ENCODE peak calls at places on chromosomes 5 and 9, in six cellular contexts. G is nucleus accumbens, C is AG08396, M is NCI-H460, E is M059J, Z is posterior cingulate gyrus. S is an unnamed sample.

GRCh38 chr5:148482697-148483462 is 99.1 kb downstream of the FBXO38 start:
- DNase-seq in G (no peak), C (peak), M (peak), Z (peak), E (peak), S (no peak)

GRCh38 chr5:16889972-16890519 is 46.0 kb downstream of the MYO10 start:
- DNase-seq in M (peak), E (peak), Z (no peak), G (no peak), C (no peak), S (no peak)

GRCh38 chr5:67732471-67732870 is 483.1 kb upstream of the PIK3R1 start:
- DNase-seq in G (no peak), Z (no peak), C (no peak), E (no peak), M (no peak), S (no peak)

GRCh38 chr5:157026789-157027424 is 32.0 kb downstream of the HAVCR1 start:
- DNase-seq in C (no peak), G (no peak), E (peak), M (peak), Z (no peak), S (no peak)

GRCh38 chr9:134299068-134299467 is 27.2 kb upstream of the RXRA start:
- DNase-seq in E (no peak), Z (no peak), C (no peak), G (no peak), M (no peak), S (no peak)

GRCh38 chr9:119005162-119005561 is 364.1 kb downstream of the BRINP1 start:
- DNase-seq in G (no peak), M (no peak), Z (no peak), C (no peak), E (peak), S (no peak)

GRCh38 chr9:21252727-21253547 is 13.1 kb upstream of the IFNA14 start:
- DNase-seq in E (peak), C (peak), Z (peak), G (no peak), M (peak), S (no peak)

GRCh38 chr9:33381231-33381791 is 21.1 kb downstream of the AQP7 start:
- DNase-seq in M (no peak), G (no peak), Z (peak), C (no peak), E (no peak), S (no peak)

GRCh38 chr5:172870261-172870806 is 36.3 kb downstream of the ERGIC1 start:
- DNase-seq in Z (no peak), G (no peak), E (peak), M (no peak), C (peak), S (no peak)

GRCh38 chr5:2291146-2291840 is 408.6 kb upstream of the IRX4 start:
- DNase-seq in Z (no peak), G (no peak), C (no peak), E (no peak), M (no peak), S (no peak)

GRCh38 chr5:132830436-132831094 is at the start of gene SHROOM1:
- DNase-seq in E (peak), Z (peak), M (peak), C (peak), G (no peak), S (peak)

GRCh38 chr5:176845392-176845713 is 35.0 kb downstream of the UNC5A start:
- DNase-seq in G (no peak), Z (no peak), C (no peak), M (no peak), E (no peak), S (no peak)

S was measured in frontal cortex.